ENCODE peak calls at places on chromosomes 6 and 20, in nine cellular contexts. I, F, M, R, Q, C, Y, J and O are unnamed samples.

GRCh38 chr6:158609455-158610155 is 34.9 kb downstream of the DYNLT1 start:
- DNase-seq in I (no peak), F (no peak), M (no peak), R (no peak), Q (no peak), C (peak; percentile 58), Y (no peak), J (no peak), O (no peak)

GRCh38 chr6:107458687-107459282 is 579 bp downstream of the PDSS2 start:
- DNase-seq in I (peak; percentile 32), F (no peak), M (no peak), R (no peak), Q (peak; percentile 22), C (no peak), Y (no peak), J (peak; percentile 88), O (peak; percentile 19)

GRCh38 chr20:46348972-46349741 is 40.9 kb upstream of the CDH22 start:
- DNase-seq in I (peak; percentile 72), F (peak; percentile 44), M (peak; percentile 66), R (peak; percentile 13), Q (peak; percentile 43), C (no peak), Y (peak; percentile 43), J (peak; percentile 84), O (no peak)

GRCh38 chr6:118054082-118054481 is 147.0 kb downstream of the SLC35F1 start:
- DNase-seq in I (no peak), F (no peak), M (no peak), R (no peak), Q (no peak), C (no peak), Y (no peak), J (no peak), O (no peak)

GRCh38 chr6:3748208-3748701 is 3.3 kb downstream of the PXDC1 start:
- DNase-seq in I (peak; percentile 68), F (peak; percentile 73), M (peak; percentile 84), R (peak; percentile 53), Q (peak; percentile 50), C (no peak), Y (peak; percentile 75), J (no peak), O (peak; percentile 96)

GRCh38 chr20:4272225-4272624 is 256.9 kb upstream of the RNF24 start:
- DNase-seq in I (no peak), F (no peak), M (no peak), R (no peak), Q (no peak), C (no peak), Y (no peak), J (no peak), O (no peak)

GRCh38 chr20:25991756-25992130 is 295.1 kb upstream of the ZNF337 start:
- DNase-seq in I (no peak), F (no peak), M (no peak), R (no peak), Q (no peak), C (no peak), Y (no peak), J (peak; percentile 33), O (no peak)

GRCh38 chr6:82488403-82488802 is 124.8 kb downstream of the TPBG start:
- DNase-seq in I (no peak), F (no peak), M (no peak), R (no peak), Q (no peak), C (no peak), Y (no peak), J (no peak), O (no peak)

GRCh38 chr6:143759666-143760065 is 81.9 kb downstream of the PHACTR2 start:
- DNase-seq in I (no peak), F (no peak), M (no peak), R (no peak), Q (no peak), C (no peak), Y (no peak), J (no peak), O (no peak)

GRCh38 chr6:118709859-118710350 is 58.5 kb upstream of the CEP85L start:
- DNase-seq in I (peak; percentile 38), F (no peak), M (no peak), R (no peak), Q (no peak), C (no peak), Y (peak; percentile 36), J (peak; percentile 86), O (no peak)

GRCh38 chr20:33373735-33374605 is 27.3 kb downstream of the CDK5RAP1 start:
- DNase-seq in I (peak; percentile 16), F (no peak), M (no peak), R (no peak), Q (no peak), C (no peak), Y (peak; percentile 95), J (no peak), O (no peak)

GRCh38 chr6:44049163-44049988 is 77.9 kb downstream of the MRPL14 start:
- DNase-seq in I (peak; percentile 41), F (no peak), M (peak; percentile 33), R (no peak), Q (no peak), C (no peak), Y (no peak), J (peak; percentile 58), O (no peak)

GRCh38 chr6:131949909-131950766 is 1.0 kb downstream of the CCN2 start:
- DNase-seq in I (peak; percentile 81), F (peak; percentile 72), M (peak; percentile 78), R (peak; percentile 32), Q (peak; percentile 74), C (no peak), Y (peak; percentile 75), J (peak; percentile 83), O (peak; percentile 93)
- H3K4me3 ChIP-seq in I (no peak overlapping the region), F (peak overlapping the region; percentile 78), M (peak overlapping the region; percentile 71), R (peak overlapping the region; percentile 47), Q (peak overlapping the region; percentile 80), C (peak overlapping the region; percentile 63), Y (peak overlapping the region; percentile 90), J (peak overlapping the region; percentile 61), O (peak overlapping the region; percentile 71)

DNA sequence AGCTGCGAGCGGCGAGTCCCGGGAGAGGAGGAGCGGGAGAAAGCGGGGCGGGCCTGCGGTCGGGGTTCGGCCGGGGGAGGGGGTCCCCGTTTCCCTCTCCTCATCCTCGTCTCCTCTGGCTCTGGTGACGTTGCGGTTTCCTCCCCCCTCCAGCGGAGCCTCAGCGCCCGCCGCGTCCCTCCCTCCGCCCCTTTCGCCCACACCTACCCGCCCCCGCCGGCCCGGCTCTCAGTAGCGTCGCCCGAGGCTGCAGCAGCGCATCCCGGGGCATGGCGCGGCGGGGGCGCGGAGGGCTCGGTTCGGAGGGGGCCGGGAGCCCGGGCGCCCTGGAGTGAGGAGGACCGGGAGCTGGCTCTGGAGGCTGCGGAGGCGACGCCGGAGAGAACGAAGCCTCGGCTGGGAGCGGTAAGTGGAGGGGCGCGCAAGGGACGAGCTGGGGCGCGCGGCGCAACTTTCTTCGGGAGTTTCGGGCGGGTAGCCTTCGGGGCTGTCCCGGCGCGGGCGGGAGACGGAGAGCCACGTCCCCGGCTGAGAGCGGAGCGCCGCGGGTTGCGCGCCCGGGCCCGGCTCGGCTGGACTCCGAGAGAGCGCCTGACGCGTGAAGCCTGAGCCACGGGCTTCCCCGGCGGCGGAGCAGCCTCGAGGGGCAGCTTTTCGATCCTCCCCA is at the start of gene DSE:
- DNase-seq in I (peak; percentile 62), F (peak; percentile 80), M (peak; percentile 87), R (no peak), Q (peak; percentile 91), C (no peak), Y (peak; percentile 55), J (peak; percentile 96), O (peak; percentile 97)
- TF ChIP-seq POLR2A in I (peak; percentile 60), F (peak; percentile 85), M (peak; percentile 76), R (no peak), Q (peak; percentile 90), C (no peak), Y (peak; percentile 40), J (peak; percentile 26), O (no peak)

GRCh38 chr6:52577022-52577777 is at the start of gene TRAM2:
- DNase-seq in I (peak; percentile 90), F (peak; percentile 68), M (peak; percentile 95), R (peak; percentile 27), Q (peak; percentile 85), C (no peak), Y (peak; percentile 72), J (peak; percentile 96), O (peak; percentile 47)
- TF ChIP-seq CTCF in I (no peak), F (no peak), M (no peak), R (no peak), Q (peak; percentile 17), C (no peak), Y (no peak), J (no peak), O (no peak)

DNA sequence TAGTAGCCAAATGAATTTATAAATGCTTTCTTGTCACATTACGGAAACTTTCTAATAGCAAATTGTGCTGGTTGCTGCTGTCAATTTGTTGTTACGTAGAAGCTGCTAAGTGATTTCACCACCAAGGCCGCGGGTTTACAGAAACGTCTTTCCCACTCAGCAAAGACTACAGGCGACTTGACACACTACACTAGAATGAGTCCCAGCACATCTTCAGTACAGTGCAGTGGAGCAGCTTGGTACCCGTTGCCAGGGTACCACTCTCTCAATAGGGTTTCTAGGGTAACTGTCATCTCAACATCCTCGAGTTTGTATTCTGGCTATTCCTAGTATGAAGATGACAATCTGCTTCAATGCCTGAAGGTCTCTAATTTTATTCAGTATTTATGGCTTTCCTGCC is 22.7 kb upstream of the ZDHHC14 start:
- DNase-seq in I (no peak), F (no peak), M (no peak), R (no peak), Q (no peak), C (no peak), Y (no peak), J (no peak), O (no peak)
- H3K4me3 ChIP-seq in I (no peak overlapping the region), F (no peak overlapping the region), M (no peak overlapping the region), R (no peak overlapping the region), Q (no peak overlapping the region), C (no peak overlapping the region), Y (no peak overlapping the region), J (no peak overlapping the region), O (no peak overlapping the region)

GRCh38 chr6:7108964-7109836 is 1.4 kb downstream of the RREB1 start:
- DNase-seq in I (peak; percentile 61), F (peak; percentile 73), M (peak; percentile 68), R (no peak), Q (peak; percentile 80), C (no peak), Y (peak; percentile 46), J (peak; percentile 90), O (peak; percentile 78)

GRCh38 chr6:7107578-7108195 is at the start of gene RREB1:
- DNase-seq in I (peak; percentile 77), F (peak; percentile 75), M (peak; percentile 79), R (peak; percentile 15), Q (peak; percentile 76), C (no peak), Y (peak; percentile 61), J (peak; percentile 92), O (peak; percentile 54)

GRCh38 chr6:7106752-7107577 is 796 bp upstream of the RREB1 start:
- DNase-seq in I (peak; percentile 45), F (no peak), M (peak; percentile 56), R (no peak), Q (peak; percentile 51), C (no peak), Y (peak; percentile 38), J (peak; percentile 90), O (peak; percentile 92)

GRCh38 chr6:7110092-7110792 is 2.5 kb downstream of the RREB1 start:
- DNase-seq in I (no peak), F (no peak), M (no peak), R (no peak), Q (no peak), C (no peak), Y (no peak), J (no peak), O (no peak)

GRCh38 chr6:7108196-7108963 is 619 bp downstream of the RREB1 start:
- DNase-seq in I (peak; percentile 66), F (peak; percentile 40), M (peak; percentile 88), R (no peak), Q (peak; percentile 60), C (no peak), Y (peak; percentile 44), J (peak; percentile 90), O (peak; percentile 48)
- TF ChIP-seq POLR2A in I (peak; percentile 48), F (peak; percentile 21), M (peak; percentile 18), R (no peak), Q (no peak), C (no peak), Y (no peak), J (no peak), O (no peak)